ENCODE peak calls at places on chromosomes 11 and 22, in five cellular contexts. Q is A549, V is hepatic stellate cell, O is retina, P is adrenal gland. D is an unnamed sample.

GRCh38 chr11:128603752-128604472 is 16.6 kb upstream of the ETS1 start:
- DNase-seq in Q (no peak), V (no peak), O (no peak), P (no peak), D (no peak)

GRCh38 chr11:86548278-86548917 is 124.0 kb downstream of the ME3 start:
- DNase-seq in Q (no peak), V (peak), O (no peak), P (peak), D (no peak)

GRCh38 chr22:38707346-38707745 is 1.6 kb downstream of the GTPBP1 start:
- DNase-seq in Q (peak), V (no peak), O (no peak), P (no peak), D (no peak)

GRCh38 chr11:121426476-121427454 is 25.3 kb upstream of the SORL1 start:
- DNase-seq in Q (no peak), V (no peak), O (peak), P (peak), D (no peak)

GRCh38 chr11:62974848-62975522 is 9.8 kb downstream of the SLC22A6 start:
- DNase-seq in Q (peak), V (no peak), O (peak), P (peak), D (peak)

GRCh38 chr11:8338138-8338537 is 74.5 kb upstream of the LMO1 start:
- DNase-seq in Q (peak), V (peak), O (peak), P (peak), D (peak)

GRCh38 chr11:7449841-7450214 is 35.5 kb upstream of the OLFML1 start:
- DNase-seq in Q (no peak), V (no peak), O (no peak), P (no peak), D (no peak)

GRCh38 chr22:32587449-32587848 is 112.8 kb downstream of the FBXO7 start:
- DNase-seq in Q (peak), V (no peak), O (no peak), P (no peak), D (no peak)

GRCh38 chr11:68300076-68300830 is 12.1 kb upstream of the LRP5 start:
- DNase-seq in Q (no peak), V (no peak), O (no peak), P (no peak), D (no peak)

GRCh38 chr22:46758867-46759290 is 3.6 kb upstream of the TBC1D22A start:
- DNase-seq in Q (peak), V (peak), O (no peak), P (peak), D (no peak)

GRCh38 chr22:39932918-39933649 is 27.1 kb upstream of the TMA7B start:
- DNase-seq in Q (peak), V (no peak), O (no peak), P (peak), D (peak)

GRCh38 chr11:14026961-14027360 is 64.4 kb downstream of the SPON1 start:
- DNase-seq in Q (no peak), V (no peak), O (peak), P (peak), D (no peak)

GRCh38 chr11:118612378-118612777 is 5.0 kb downstream of the PHLDB1 start:
- DNase-seq in Q (no peak), V (no peak), O (no peak), P (no peak), D (no peak)

GRCh38 chr11:12746593-12747097 is 72.4 kb downstream of the TEAD1 start:
- DNase-seq in Q (peak), V (peak), O (peak), P (no peak), D (peak)

GRCh38 chr22:19330865-19331418 is 39.4 kb upstream of the CLTCL1 start:
- DNase-seq in Q (no peak), V (no peak), O (no peak), P (no peak), D (no peak)

GRCh38 chr22:40412441-40412840 is 42.0 kb downstream of the SGSM3 start:
- DNase-seq in Q (no peak), V (no peak), O (no peak), P (no peak), D (no peak)

GRCh38 chr11:129722529-129722928 is 93.1 kb upstream of the TMEM45B start:
- DNase-seq in Q (no peak), V (no peak), O (no peak), P (no peak), D (no peak)

GRCh38 chr22:17213976-17214375 is 5.3 kb downstream of the ADA2 start:
- DNase-seq in Q (peak), V (no peak), O (no peak), P (peak), D (no peak)

GRCh38 chr11:62546937-62547625 is 475 bp upstream of the AHNAK start:
- DNase-seq in Q (peak), V (peak), O (peak), P (no peak), D (no peak)

GRCh38 chr11:11089805-11090204 is 232.0 kb upstream of the ZBED5 start:
- DNase-seq in Q (no peak), V (no peak), O (no peak), P (no peak), D (no peak)

GRCh38 chr22:43159484-43160178 is 8.3 kb downstream of the TSPO start:
- DNase-seq in Q (peak), V (no peak), O (no peak), P (no peak), D (no peak)

GRCh38 chr11:83192846-83193245 is 666 bp upstream of the ANKRD42 start:
- DNase-seq in Q (no peak), V (no peak), O (no peak), P (no peak), D (no peak)

GRCh38 chr11:130192845-130193267 is 33.3 kb downstream of the ST14 start:
- DNase-seq in Q (no peak), V (no peak), O (no peak), P (peak), D (no peak)

GRCh38 chr11:130581631-130582030 is 133.2 kb downstream of the ADAMTS15 start:
- DNase-seq in Q (no peak), V (no peak), O (no peak), P (no peak), D (no peak)

GRCh38 chr11:103344886-103345285 is 235.7 kb downstream of the DYNC2H1 start:
- DNase-seq in Q (no peak), V (no peak), O (no peak), P (no peak), D (no peak)

GRCh38 chr11:126392638-126393023 is 37.1 kb downstream of the ST3GAL4 start:
- DNase-seq in Q (no peak), V (no peak), O (no peak), P (no peak), D (no peak)

GRCh38 chr22:41501209-41501608 is 32.3 kb downstream of the ACO2 start:
- DNase-seq in Q (peak), V (no peak), O (no peak), P (no peak), D (no peak)

GRCh38 chr22:47048123-47049077 is 285.9 kb downstream of the TBC1D22A start:
- DNase-seq in Q (no peak), V (no peak), O (no peak), P (no peak), D (no peak)

GRCh38 chr22:50218996-50219727 is 18.4 kb downstream of the SELENOO start:
- DNase-seq in Q (peak), V (peak), O (peak), P (peak), D (peak)

GRCh38 chr11:111561801-111562325 is 21.3 kb downstream of the LAYN start:
- DNase-seq in Q (peak), V (peak), O (no peak), P (no peak), D (no peak)